ENCODE peak calls at places on chromosomes 16 and 17, in four cellular contexts. L, W, C and Y are unnamed samples.

GRCh38 chr17:57195790-57196460 is 60.4 kb upstream of the MSI2 start:
- DNase-seq in L (no peak), W (no peak), C (no peak), Y (no peak)

GRCh38 chr17:79435296-79435695 is 175.6 kb downstream of the RBFOX3 start:
- DNase-seq in L (no peak), W (no peak), C (no peak), Y (no peak)

GRCh38 chr16:70594569-70594968 is 51.8 kb upstream of the IL34 start:
- DNase-seq in L (no peak), W (no peak), C (no peak), Y (no peak)

GRCh38 chr16:55559233-55559632 is 7.3 kb upstream of the CAPNS2 start:
- DNase-seq in L (peak), W (no peak), C (no peak), Y (no peak)

GRCh38 chr16:2845116-2845515 is 12.9 kb downstream of the PRSS22 start:
- DNase-seq in L (no peak), W (no peak), C (no peak), Y (peak)

GRCh38 chr17:73430848-73431247 is 119.0 kb upstream of the CDC42EP4 start:
- DNase-seq in L (peak), W (peak), C (no peak), Y (peak)

GRCh38 chr16:535446-536405 is 8.2 kb downstream of the CAPN15 start:
- DNase-seq in L (peak), W (no peak), C (no peak), Y (peak)

GRCh38 chr17:50919321-50920040 is 53.3 kb upstream of the TOB1 start:
- DNase-seq in L (peak), W (peak), C (no peak), Y (peak)

GRCh38 chr17:59372138-59372751 is 40.8 kb downstream of the YPEL2 start:
- DNase-seq in L (peak), W (no peak), C (no peak), Y (peak)

GRCh38 chr16:69906838-69907301 is 44.3 kb upstream of the CLEC18A start:
- DNase-seq in L (peak), W (no peak), C (no peak), Y (no peak)

GRCh38 chr17:49795372-49795771 is 6.9 kb downstream of the KAT7 start:
- DNase-seq in L (no peak), W (no peak), C (no peak), Y (no peak)

GRCh38 chr17:27489045-27489715 is 32.9 kb downstream of the KSR1 start:
- DNase-seq in L (peak), W (no peak), C (no peak), Y (peak)

GRCh38 chr17:4788807-4789700 is at the start of gene GLTPD2:
- DNase-seq in L (peak), W (peak), C (no peak), Y (no peak)

GRCh38 chr16:4477966-4478365 is 1.8 kb downstream of the HMOX2 start:
- DNase-seq in L (peak), W (no peak), C (no peak), Y (no peak)

GRCh38 chr16:10584956-10585561 is 4.7 kb upstream of the EMP2 start:
- DNase-seq in L (no peak), W (no peak), C (no peak), Y (no peak)

GRCh38 chr17:32970281-32970680 is 21.4 kb upstream of the SPACA3 start:
- DNase-seq in L (no peak), W (no peak), C (no peak), Y (peak)

GRCh38 chr16:28573738-28574718 is 20.3 kb downstream of the SGF29 start:
- DNase-seq in L (no peak), W (no peak), C (no peak), Y (no peak)

GRCh38 chr17:920190-920589 is 59.4 kb downstream of the NXN start:
- DNase-seq in L (no peak), W (no peak), C (no peak), Y (no peak)

GRCh38 chr16:1758923-1759322 is 12.4 kb downstream of the NME3 start:
- DNase-seq in L (no peak), W (no peak), C (no peak), Y (no peak)

GRCh38 chr16:24685539-24686432 is 43.7 kb upstream of the TNRC6A start:
- DNase-seq in L (peak), W (peak), C (no peak), Y (peak)

GRCh38 chr17:33024688-33025486 is 33.2 kb downstream of the SPACA3 start:
- DNase-seq in L (no peak), W (peak), C (no peak), Y (no peak)

GRCh38 chr16:50261707-50262235 is 4.6 kb upstream of the ADCY7 start:
- DNase-seq in L (no peak), W (no peak), C (no peak), Y (no peak)

GRCh38 chr16:72715267-72715666 is 332.7 kb downstream of the ZFHX3 start:
- DNase-seq in L (no peak), W (no peak), C (no peak), Y (no peak)

GRCh38 chr17:48497103-48497502 is 33.7 kb downstream of the HOXB1 start:
- DNase-seq in L (peak), W (no peak), C (no peak), Y (peak)

GRCh38 chr17:34235389-34236028 is 19.6 kb upstream of the CCL2 start:
- DNase-seq in L (no peak), W (no peak), C (no peak), Y (peak)

GRCh38 chr16:67236551-67237395 is 9.8 kb downstream of the TMEM208 start:
- DNase-seq in L (peak), W (peak), C (peak), Y (peak)

GRCh38 chr17:40070895-40071719 is 8.3 kb downstream of the THRA start:
- DNase-seq in L (no peak), W (peak), C (no peak), Y (peak)

GRCh38 chr17:43713494-43714162 is 45.0 kb downstream of the SOST start:
- DNase-seq in L (peak), W (peak), C (no peak), Y (peak)

GRCh38 chr16:25734473-25735100 is 42.8 kb downstream of the HS3ST4 start:
- DNase-seq in L (no peak), W (no peak), C (no peak), Y (no peak)

GRCh38 chr16:66274335-66275110 is 92.0 kb upstream of the CDH5 start:
- DNase-seq in L (no peak), W (peak), C (no peak), Y (no peak)

GRCh38 chr17:2241823-2242222 is 61.8 kb downstream of the SMG6 start:
- DNase-seq in L (peak), W (no peak), C (no peak), Y (no peak)

GRCh38 chr17:30970757-30971567 is at the start of gene RNF135:
- DNase-seq in L (peak), W (peak), C (peak), Y (peak)

GRCh38 chr17:39054111-39054645 is 87.0 kb upstream of the FBXO47 start:
- DNase-seq in L (no peak), W (peak), C (no peak), Y (no peak)

GRCh38 chr17:46995841-46996571 is 17.0 kb upstream of the RPRML start:
- DNase-seq in L (peak), W (no peak), C (no peak), Y (no peak)
- H2BK12ac ChIP-seq in L (no peak), W (no peak), C (no peak), Y (no peak)

GRCh38 chr16:88430524-88431446 is 22.3 kb upstream of the ZFPM1 start:
- DNase-seq in L (no peak), W (peak), C (no peak), Y (no peak)
- H2AFZ ChIP-seq in L (no peak), W (no peak), C (no peak), Y (no peak)

GRCh38 chr16:58634265-58634802 is 4.7 kb upstream of the CNOT1 start:
- DNase-seq in L (no peak), W (no peak), C (no peak), Y (no peak)

GRCh38 chr16:58629681-58630640 is at the start of gene CNOT1:
- DNase-seq in L (peak), W (peak), C (peak), Y (peak)

DNA sequence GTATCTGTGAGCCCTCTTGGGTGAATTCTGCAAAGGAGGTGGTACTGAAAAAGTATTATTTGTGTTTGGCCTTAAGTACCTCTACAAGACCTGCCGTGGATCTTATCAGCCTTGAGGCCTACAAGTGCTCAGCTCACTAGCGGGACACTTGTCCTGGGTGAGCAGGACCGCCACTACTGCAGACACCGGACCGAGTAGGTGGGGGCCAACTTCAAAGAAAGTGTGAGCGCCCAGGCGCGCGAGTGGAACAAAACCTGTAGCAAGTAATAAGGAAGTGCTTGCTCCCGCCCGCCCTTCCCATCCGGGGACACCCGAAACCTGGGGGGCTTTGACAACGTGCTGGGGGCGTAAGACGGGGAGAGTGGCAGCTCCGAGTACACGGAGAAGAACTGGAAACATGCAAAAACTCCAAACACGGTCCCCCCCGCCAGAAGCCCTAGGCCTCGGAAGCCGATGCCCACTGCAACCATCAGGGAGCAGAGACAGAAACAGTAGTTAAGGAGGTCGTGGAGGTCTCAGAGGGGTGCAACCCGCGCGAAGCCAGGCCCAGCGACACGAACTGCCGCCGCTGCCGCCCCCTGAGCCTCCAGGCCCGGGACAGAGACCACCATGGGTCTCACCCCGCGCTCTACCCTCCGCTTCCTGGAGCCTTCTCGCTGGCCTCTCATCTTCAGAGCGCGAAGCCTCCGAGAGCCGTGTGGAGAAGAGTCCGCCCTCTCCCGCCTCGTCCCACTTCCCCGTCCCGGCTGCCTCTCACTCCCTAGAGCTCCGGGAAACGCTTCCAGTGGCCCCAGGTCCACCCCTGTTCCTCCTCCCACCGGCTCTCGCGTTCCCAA is 563 bp downstream of the CNOT1 start:
- DNase-seq in L (peak), W (peak), C (no peak), Y (no peak)
- H4K8ac ChIP-seq in L (peak), W (no peak), C (peak), Y (peak)

DNA sequence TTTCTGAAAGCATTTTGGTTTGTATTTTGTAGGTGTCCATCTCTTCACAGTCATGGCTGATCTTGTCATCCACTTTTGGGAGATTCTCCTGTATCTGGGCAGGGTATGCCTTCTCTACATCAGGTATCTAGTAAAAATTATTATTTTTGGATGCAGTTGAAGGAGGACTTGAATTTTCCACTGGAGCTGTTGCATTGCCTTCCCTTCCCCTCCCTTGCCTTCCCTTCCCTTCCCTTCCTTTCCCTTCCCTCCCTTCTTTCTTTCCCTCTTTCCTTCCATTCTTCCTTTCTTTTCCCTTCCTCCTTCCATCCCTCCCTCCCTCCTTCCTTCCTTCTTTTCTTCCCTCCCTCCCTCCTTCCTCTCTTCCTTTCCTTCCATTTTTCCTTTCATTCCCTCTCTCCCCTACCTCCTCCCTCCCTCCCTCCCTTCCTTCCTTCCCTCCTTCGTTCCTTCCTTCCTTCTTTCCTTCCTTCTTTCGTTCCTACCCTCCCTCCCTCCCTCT is 33.8 kb upstream of the CPHXL start:
- DNase-seq in L (no peak), W (no peak), C (no peak), Y (no peak)
- H2BK12ac ChIP-seq in L (no peak), W (no peak), C (no peak), Y (no peak)

DNA sequence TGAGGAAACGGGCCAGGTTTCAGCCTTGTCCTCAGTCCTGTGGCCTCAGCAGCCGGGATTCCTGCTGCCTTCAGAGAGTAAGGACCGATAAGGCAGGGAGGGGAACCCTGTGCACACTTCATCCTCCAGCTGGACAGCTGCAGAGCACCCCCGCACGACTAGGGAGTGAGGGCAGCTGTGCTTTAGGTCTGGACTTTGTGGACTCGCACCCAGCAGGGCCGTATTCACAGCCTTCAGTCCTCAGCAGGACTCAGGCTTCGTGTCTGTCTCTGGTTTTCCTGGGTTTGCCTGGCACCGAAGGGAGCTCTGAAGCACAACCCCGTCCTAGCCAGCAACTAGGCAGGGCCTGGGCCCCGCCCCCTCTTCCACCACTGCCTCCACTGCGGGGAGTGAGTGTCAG is 45.8 kb upstream of the CACNG5 start:
- DNase-seq in L (no peak), W (no peak), C (no peak), Y (no peak)
- H2AFZ ChIP-seq in L (no peak), W (no peak), C (no peak), Y (no peak)

GRCh38 chr16:30699615-30700099 is 686 bp downstream of the SRCAP start:
- DNase-seq in L (no peak), W (no peak), C (no peak), Y (no peak)

GRCh38 chr16:30698139-30698815 is 694 bp upstream of the SRCAP start:
- DNase-seq in L (peak), W (peak), C (peak), Y (peak)

GRCh38 chr16:30700491-30700890 is 1.5 kb downstream of the SRCAP start:
- DNase-seq in L (peak), W (no peak), C (no peak), Y (no peak)

GRCh38 chr16:30697264-30698138 is 1.5 kb upstream of the SRCAP start:
- DNase-seq in L (no peak), W (no peak), C (peak), Y (no peak)

DNA sequence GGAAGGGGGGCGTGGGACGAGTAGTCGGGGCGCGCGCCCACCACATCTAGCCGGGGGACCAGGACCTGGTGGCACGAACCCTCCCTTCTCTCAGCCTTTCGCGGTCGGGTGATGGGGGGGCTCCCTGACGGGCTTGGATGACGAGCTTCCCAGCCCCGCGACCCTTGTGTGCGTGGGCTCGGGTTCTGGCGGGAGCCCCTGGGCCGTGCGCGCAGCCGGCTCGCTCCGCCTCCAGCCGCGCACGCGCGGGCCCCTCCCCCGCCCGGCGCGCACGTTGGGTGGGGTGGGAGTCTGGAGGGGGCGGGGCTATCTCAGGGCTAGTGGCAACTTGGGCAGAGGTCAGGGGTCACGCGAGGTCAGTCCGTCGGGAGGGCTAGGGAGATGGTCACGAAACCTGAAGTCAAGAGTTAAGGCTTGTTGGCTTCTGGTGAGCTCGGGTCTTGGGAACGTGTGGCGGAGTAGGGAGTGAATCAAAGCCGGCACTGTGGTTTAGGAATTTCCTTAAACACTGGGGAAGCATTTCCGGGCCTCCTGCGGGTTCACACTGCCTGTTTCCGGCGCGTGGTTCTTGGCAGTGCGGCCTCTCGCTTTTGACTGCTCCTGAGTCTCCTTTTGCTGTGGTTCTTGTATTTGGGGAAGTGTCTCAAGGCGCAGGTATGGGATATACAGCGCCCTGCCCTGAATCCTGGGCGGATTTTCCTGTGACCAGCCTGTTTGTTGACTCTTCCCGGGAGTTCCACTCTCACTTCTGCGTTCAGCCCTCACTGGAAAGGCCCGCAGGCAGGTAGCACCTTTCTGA is at the start of gene SRCAP:
- DNase-seq in L (peak), W (peak), C (no peak), Y (peak)
- H4K8ac ChIP-seq in L (peak), W (no peak), C (peak), Y (peak)